ENCODE peak calls at places on chromosomes 5 and 9, in eight cellular contexts. Q is breast epithelium, Y is fibroblast of lung, W is ovary, J is heart right ventricle, M is psoas muscle, B is Peyer's patch, C is GM12865. U is an unnamed sample.

GRCh38 chr5:102749416-102750021 is 5.6 kb upstream of the PAM start:
- DNase-seq in Q (no peak), J (no peak), Y (no peak), C (no peak), W (no peak), B (no peak), M (no peak), U (no peak)

GRCh38 chr5:43150748-43151147 is 30.0 kb downstream of the ZNF131 start:
- DNase-seq in B (no peak), C (no peak), J (no peak), W (no peak), Q (no peak), M (no peak), Y (no peak), U (no peak)

GRCh38 chr9:14633148-14633547 is 60.1 kb downstream of the ZDHHC21 start:
- DNase-seq in C (no peak), B (no peak), Q (no peak), W (no peak), J (no peak), Y (no peak), M (no peak), U (no peak)

GRCh38 chr5:161625673-161626072 is 59.8 kb upstream of the GABRA6 start:
- DNase-seq in W (no peak), C (no peak), J (no peak), Q (no peak), B (no peak), Y (no peak), M (no peak), U (no peak)

GRCh38 chr9:84239341-84239740 is 101.2 kb downstream of the SLC28A3 start:
- DNase-seq in C (no peak), B (no peak), Y (peak; percentile 71), J (no peak), W (no peak), Q (no peak), M (no peak), U (no peak)

GRCh38 chr5:98713027-98713426 is 60.4 kb upstream of the RGMB start:
- DNase-seq in Q (no peak), J (no peak), M (no peak), B (no peak), Y (peak; percentile 73), W (no peak), C (no peak), U (no peak)

GRCh38 chr5:167207081-167207480 is 1084.4 kb upstream of the WWC1 start:
- DNase-seq in B (no peak), Q (no peak), J (no peak), M (no peak), W (peak; percentile 15), Y (peak; percentile 4), C (no peak), U (no peak)

GRCh38 chr5:134103998-134104612 is 10.4 kb upstream of the TCF7 start:
- DNase-seq in B (no peak), Y (no peak), M (no peak), Q (no peak), C (peak; percentile 81), W (no peak), J (no peak), U (no peak)

GRCh38 chr9:134689320-134690181 is 47.9 kb downstream of the COL5A1 start:
- DNase-seq in Y (peak; percentile 48), W (peak; percentile 79), B (peak; percentile 70), J (peak; percentile 70), M (peak; percentile 75), C (peak; percentile 33), Q (peak; percentile 47), U (no peak)

GRCh38 chr5:109836280-109836679 is 146.6 kb downstream of the MAN2A1 start:
- DNase-seq in B (no peak), Q (no peak), Y (no peak), J (no peak), W (no peak), C (no peak), M (no peak), U (no peak)

GRCh38 chr5:124735169-124735858 is 11.1 kb downstream of the ZNF608 start:
- DNase-seq in Q (no peak), J (no peak), B (no peak), C (no peak), W (no peak), M (peak; percentile 27), Y (peak; percentile 30), U (no peak)

GRCh38 chr5:173880306-173880985 is 7.7 kb upstream of the CPEB4 start:
- DNase-seq in M (no peak), B (no peak), C (no peak), J (no peak), Y (peak; percentile 93), Q (no peak), W (no peak), U (no peak)

GRCh38 chr9:13570521-13570974 is 291.1 kb upstream of the MPDZ start:
- DNase-seq in W (no peak), M (no peak), Y (no peak), B (no peak), Q (no peak), J (peak; percentile 9), C (no peak), U (no peak)

GRCh38 chr9:13567833-13568232 is 288.3 kb upstream of the MPDZ start:
- DNase-seq in W (no peak), Y (no peak), B (no peak), Q (no peak), J (no peak), C (no peak), M (no peak), U (no peak)

GRCh38 chr9:13569706-13570423 is 290.4 kb upstream of the MPDZ start:
- DNase-seq in Q (no peak), M (no peak), C (no peak), J (no peak), Y (peak; percentile 78), B (no peak), W (no peak), U (no peak)

GRCh38 chr9:13568446-13568845 is 289.0 kb upstream of the MPDZ start:
- DNase-seq in W (no peak), C (no peak), B (no peak), M (no peak), Q (no peak), Y (peak; percentile 41), J (peak; percentile 27), U (no peak)

DNA sequence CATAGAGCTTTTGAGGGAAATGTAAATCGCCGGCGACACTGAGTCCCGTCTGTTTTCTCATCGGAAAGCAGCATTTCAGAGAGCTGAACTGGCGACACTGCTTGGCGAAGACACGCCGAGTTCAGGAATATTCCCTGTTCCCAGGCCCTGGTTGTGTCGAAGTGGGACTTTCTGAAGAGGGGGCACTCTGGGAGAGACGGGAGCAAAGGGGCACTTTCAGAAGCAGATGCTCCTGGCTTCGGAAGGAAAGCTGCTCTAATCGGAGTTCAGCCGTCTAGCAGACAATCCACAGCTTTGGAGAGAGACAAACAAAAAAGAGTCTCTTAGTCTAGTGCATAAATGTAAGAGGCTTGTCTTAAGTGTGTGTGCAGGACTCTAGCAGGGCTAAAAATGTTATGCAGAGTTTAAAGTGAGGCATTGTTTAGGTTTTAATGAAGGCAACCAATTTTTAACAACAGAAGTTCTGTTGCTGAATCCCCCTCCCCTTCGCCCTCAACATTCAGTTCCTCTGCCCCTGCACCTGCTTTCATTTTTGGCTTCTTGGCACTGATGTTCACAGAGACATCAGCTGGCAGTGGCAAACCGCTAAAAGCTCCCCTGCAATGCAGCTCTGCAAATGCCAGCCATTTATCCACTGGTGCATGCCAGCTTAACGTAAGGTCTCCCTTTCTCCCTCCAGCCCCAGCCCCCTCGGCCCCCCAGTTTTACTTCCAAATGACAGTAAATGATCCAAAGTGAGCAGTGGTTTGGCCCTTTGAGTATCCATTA is 289.5 kb upstream of the MPDZ start:
- DNase-seq in B (no peak), M (peak; percentile 15), Q (no peak), J (peak; percentile 13), Y (peak; percentile 19), C (no peak), W (no peak), U (no peak)
- H3K4me3 ChIP-seq in B (no peak overlapping the region), M (peak overlapping the region; percentile 55), Q (peak overlapping the region; percentile 45), J (peak overlapping the region; percentile 47), Y (peak overlapping the region; percentile 35), C (no peak overlapping the region), W (no peak overlapping the region), U (no peak overlapping the region)

GRCh38 chr9:81174023-81174422 is 515.3 kb downstream of the TLE1 start:
- DNase-seq in Y (no peak), B (no peak), M (no peak), J (no peak), C (no peak), Q (no peak), W (no peak), U (no peak)
- TF ChIP-seq CTCF in Y (no peak), B (no peak), M (no peak), J (no peak), C (no peak), Q (no peak), W (no peak), U (no peak)

DNA sequence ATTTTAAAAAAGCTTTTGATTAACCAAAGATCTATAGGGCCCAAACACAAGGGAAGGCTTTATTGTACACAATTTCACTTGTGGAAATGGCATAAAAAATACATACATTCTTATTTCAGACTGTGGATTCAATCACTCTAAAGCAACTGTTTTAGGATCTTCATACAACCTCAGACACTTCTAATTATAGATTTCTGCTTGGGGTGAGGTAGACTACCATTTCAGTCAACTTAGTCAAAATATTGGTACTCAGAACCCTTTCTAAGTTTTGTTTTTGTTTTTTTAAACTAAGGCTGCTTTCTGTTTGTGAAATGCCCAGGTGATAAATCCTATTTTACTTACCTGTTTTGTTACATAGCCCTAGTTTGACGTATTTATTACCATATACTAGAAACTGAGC is 284.5 kb upstream of the RASA1 start:
- DNase-seq in J (no peak), M (no peak), W (no peak), Q (no peak), B (no peak), C (peak; percentile 8), Y (no peak), U (no peak)
- H3K4me3 ChIP-seq in J (no peak overlapping the region), M (no peak overlapping the region), W (no peak overlapping the region), Q (no peak overlapping the region), B (no peak overlapping the region), C (no peak overlapping the region), Y (no peak overlapping the region), U (no peak overlapping the region)

GRCh38 chr5:33997331-33997983 is 10.4 kb downstream of the AMACR start:
- DNase-seq in Q (peak; percentile 35), W (peak; percentile 53), M (peak; percentile 63), B (peak; percentile 60), C (peak; percentile 60), J (peak; percentile 54), Y (peak; percentile 80), U (no peak)

GRCh38 chr5:33999986-34000385 is 7.9 kb downstream of the AMACR start:
- DNase-seq in B (no peak), M (no peak), Y (no peak), W (no peak), C (no peak), J (no peak), Q (no peak), U (no peak)

GRCh38 chr5:33992864-33993263 is 8.4 kb upstream of the SLC45A2 start:
- DNase-seq in J (no peak), M (no peak), Y (no peak), Q (no peak), B (no peak), C (no peak), W (no peak), U (no peak)

DNA sequence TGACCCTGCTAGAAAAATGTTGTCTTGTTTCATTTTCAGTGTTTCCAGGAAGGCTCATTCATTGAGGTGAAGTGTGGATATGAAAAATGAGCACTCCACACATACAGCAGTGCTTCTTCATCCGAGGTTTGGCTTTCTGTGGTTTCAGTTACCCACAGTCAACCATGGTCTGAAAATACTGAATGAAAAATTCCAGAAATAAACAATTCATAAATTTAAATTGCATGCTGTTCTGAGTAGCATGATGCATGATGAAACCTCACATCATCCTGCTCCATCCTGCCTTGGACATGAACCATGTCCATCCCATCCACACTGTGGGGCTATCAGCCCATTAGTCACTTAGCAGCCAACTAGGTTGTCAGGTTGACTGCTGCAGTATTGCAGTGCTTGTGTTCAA is 10.4 kb upstream of the SLC45A2 start:
- DNase-seq in M (no peak), C (no peak), J (no peak), Y (peak; percentile 60), B (no peak), Q (no peak), W (no peak), U (no peak)
- TF ChIP-seq CTCF in M (no peak), C (no peak), J (no peak), Y (no peak), B (no peak), Q (no peak), W (no peak), U (no peak)

U was measured in GM12864.